ENCODE peak calls at places on chromosomes 7 and 10, in nine cellular contexts. V is cardiac muscle cell; P is CD8-positive, alpha-beta T cell; A is GM23338; X is brain microvascular endothelial cell; Z is uterus; T is kidney; F is right cardiac atrium; D is dorsolateral prefrontal cortex. L is an unnamed sample.
A peak's percentile ranks its signal among the peaks of the same experiment; 100 is the strongest.

GRCh38 chr10:78359641-78360091 is 326.0 kb downstream of the RPS24 start:
- DNase-seq in A (no peak), Z (peak; percentile 72), P (no peak), X (no peak), V (peak; percentile 27), T (peak; percentile 64), F (no peak), D (no peak), L (no peak)

GRCh38 chr7:127900735-127901685 is 130.2 kb downstream of the LRRC4 start:
- DNase-seq in Z (no peak), A (peak; percentile 67), T (no peak), D (no peak), X (no peak), P (no peak), V (no peak), F (peak; percentile 27), L (no peak)

GRCh38 chr7:57343901-57344622 is 105.9 kb upstream of the ZNF716 start:
- DNase-seq in X (no peak), P (no peak), V (no peak), D (no peak), Z (no peak), F (peak; percentile 91), A (no peak), T (no peak), L (no peak)

GRCh38 chr10:86365346-86366032 is 1.1 kb downstream of the GRID1 start:
- DNase-seq in A (peak; percentile 33), P (no peak), F (no peak), X (no peak), T (peak; percentile 63), D (peak; percentile 56), V (no peak), Z (no peak), L (no peak)

GRCh38 chr7:4693152-4693551 is 11.1 kb downstream of the FOXK1 start:
- DNase-seq in T (no peak), Z (no peak), F (no peak), D (no peak), V (no peak), X (no peak), P (no peak), A (no peak), L (no peak)

GRCh38 chr7:78496226-78496625 is 697.7 kb downstream of the PHTF2 start:
- DNase-seq in F (no peak), P (no peak), A (no peak), V (no peak), X (no peak), Z (no peak), T (no peak), D (no peak), L (no peak)

GRCh38 chr7:151869457-151869856 is 7.5 kb downstream of the PRKAG2 start:
- DNase-seq in P (no peak), T (peak; percentile 56), F (no peak), X (no peak), V (no peak), Z (no peak), D (no peak), A (no peak), L (no peak)

GRCh38 chr10:33136271-33136670 is 178.2 kb upstream of the ITGB1 start:
- DNase-seq in D (no peak), P (no peak), Z (no peak), F (no peak), T (no peak), A (no peak), X (no peak), V (no peak), L (no peak)

GRCh38 chr10:116848032-116848911 is 1.0 kb upstream of the ENO4 start:
- DNase-seq in F (no peak), X (no peak), V (no peak), P (no peak), A (peak; percentile 27), Z (no peak), D (no peak), T (no peak), L (no peak)

GRCh38 chr10:114905450-114905849 is 32.5 kb upstream of the TRUB1 start:
- DNase-seq in V (no peak), X (peak; percentile 25), A (no peak), Z (no peak), T (no peak), P (no peak), D (no peak), F (no peak), L (no peak)

GRCh38 chr7:124030964-124031363 is 1.9 kb downstream of the TMEM229A start:
- DNase-seq in A (no peak), T (no peak), V (no peak), Z (no peak), F (no peak), P (no peak), D (no peak), X (no peak), L (no peak)

GRCh38 chr7:124031406-124031805 is 1.5 kb downstream of the TMEM229A start:
- DNase-seq in V (no peak), Z (no peak), X (no peak), D (no peak), A (no peak), F (no peak), T (no peak), P (no peak), L (no peak)

GRCh38 chr7:124033093-124033806 is 383 bp upstream of the TMEM229A start:
- DNase-seq in D (peak; percentile 79), A (peak; percentile 79), Z (no peak), V (peak; percentile 66), P (no peak), F (peak; percentile 75), T (peak; percentile 74), X (no peak), L (no peak)

GRCh38 chr7:124032369-124033092 is at the start of gene TMEM229A:
- DNase-seq in X (peak; percentile 30), V (peak; percentile 84), A (peak; percentile 77), Z (no peak), F (peak; percentile 74), D (peak; percentile 61), T (peak; percentile 76), P (no peak), L (no peak)

GRCh38 chr7:124031919-124032318 is 948 bp downstream of the TMEM229A start:
- DNase-seq in V (peak; percentile 9), Z (no peak), F (no peak), A (no peak), P (no peak), X (no peak), T (peak; percentile 37), D (no peak), L (no peak)
- H3K4me3 ChIP-seq in V (peak overlapping the region; percentile 60), Z (peak overlapping the region; percentile 49), F (peak overlapping the region; percentile 68), A (peak overlapping the region; percentile 79), P (no peak overlapping the region), X (peak overlapping the region; percentile 17), T (peak overlapping the region; percentile 55), D (peak overlapping the region; percentile 92), L (peak overlapping the region; percentile 51)

DNA sequence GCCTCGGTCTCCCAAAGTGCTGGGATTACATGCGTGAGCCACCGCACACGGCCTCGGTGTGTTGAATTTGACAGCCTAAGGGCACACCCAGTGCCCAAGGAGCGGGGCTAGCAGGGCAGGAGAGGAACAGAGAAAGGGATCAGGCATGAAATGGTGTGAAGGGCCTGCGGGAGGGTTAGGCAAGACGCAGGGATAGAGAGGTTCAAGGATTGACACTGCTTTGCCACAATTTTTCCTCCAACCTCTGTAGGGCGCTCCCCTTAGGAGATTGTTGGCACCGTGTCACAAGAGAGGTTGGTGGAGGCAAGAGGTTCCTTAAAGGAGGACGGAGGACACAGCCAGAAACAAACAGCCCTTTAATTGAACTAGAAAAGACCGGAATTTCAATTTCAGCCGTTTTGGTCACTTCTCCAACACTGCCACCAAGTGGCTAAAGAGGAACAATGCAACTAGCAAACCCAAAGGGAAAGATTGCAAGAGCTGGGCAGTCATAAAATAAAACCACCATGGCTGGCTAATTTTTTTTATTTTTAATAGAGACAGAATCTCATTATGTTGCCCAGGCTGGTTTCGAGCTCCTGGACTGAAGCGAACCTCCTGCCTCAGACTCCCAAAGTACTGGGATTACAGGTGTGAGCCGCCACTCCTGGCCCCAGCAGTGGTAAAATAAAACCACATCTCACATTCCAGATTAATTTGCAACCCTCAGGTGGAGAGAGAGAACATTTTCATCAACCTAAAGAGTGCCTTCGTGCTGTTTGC is 6.9 kb upstream of the CREB3L2 start:
- DNase-seq in T (no peak), F (peak; percentile 48), A (peak; percentile 87), Z (peak; percentile 59), V (peak; percentile 75), X (no peak), D (no peak), P (no peak), L (no peak)
- H3K4me3 ChIP-seq in T (peak overlapping the region; percentile 42), F (no peak overlapping the region), A (no peak overlapping the region), Z (no peak overlapping the region), V (no peak overlapping the region), X (no peak overlapping the region), D (no peak overlapping the region), P (no peak overlapping the region), L (no peak overlapping the region)

DNA sequence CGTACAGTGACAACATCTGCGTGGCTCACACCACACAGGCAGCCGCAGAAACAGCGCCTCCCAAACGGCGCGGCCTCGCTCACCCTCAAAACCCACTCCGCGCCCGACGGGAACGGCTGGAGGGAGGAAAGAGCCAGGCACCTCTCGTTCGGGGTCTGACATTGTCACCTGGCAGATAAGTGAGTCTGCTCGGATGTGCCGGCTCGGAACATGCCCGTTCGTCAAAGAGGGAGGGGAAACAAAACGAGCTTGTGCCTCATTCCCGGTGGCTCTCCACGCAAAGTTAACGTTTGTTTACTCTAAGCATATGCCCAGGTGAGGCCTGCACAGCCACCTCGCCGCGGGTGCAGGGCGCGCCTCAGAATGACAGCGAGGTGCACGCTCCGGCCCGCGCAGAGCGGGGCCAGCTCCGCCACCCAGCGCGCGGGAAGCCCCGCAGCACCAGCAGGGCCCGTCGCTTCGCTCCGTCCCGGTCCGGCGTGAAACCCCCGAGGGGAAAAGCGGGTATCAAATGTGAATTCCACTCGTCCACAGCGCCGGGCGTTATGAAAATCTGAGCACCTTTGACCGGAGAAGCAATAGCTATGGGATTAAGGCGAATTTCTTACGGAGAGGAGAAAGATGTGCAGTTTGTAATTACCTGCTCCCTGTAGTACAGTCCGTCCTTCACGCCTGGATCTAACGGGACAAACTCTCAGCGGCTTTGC is 13.1 kb downstream of the CNPY1 start:
- DNase-seq in A (peak; percentile 38), Z (no peak), P (no peak), X (no peak), D (no peak), F (no peak), T (peak; percentile 51), V (peak; percentile 27), L (no peak)
- H3K4me3 ChIP-seq in A (peak overlapping the region; percentile 60), Z (peak overlapping the region; percentile 10), P (peak overlapping the region; percentile 22), X (no peak overlapping the region), D (peak overlapping the region; percentile 38), F (peak overlapping the region; percentile 37), T (no peak overlapping the region), V (peak overlapping the region; percentile 7), L (peak overlapping the region; percentile 23)

DNA sequence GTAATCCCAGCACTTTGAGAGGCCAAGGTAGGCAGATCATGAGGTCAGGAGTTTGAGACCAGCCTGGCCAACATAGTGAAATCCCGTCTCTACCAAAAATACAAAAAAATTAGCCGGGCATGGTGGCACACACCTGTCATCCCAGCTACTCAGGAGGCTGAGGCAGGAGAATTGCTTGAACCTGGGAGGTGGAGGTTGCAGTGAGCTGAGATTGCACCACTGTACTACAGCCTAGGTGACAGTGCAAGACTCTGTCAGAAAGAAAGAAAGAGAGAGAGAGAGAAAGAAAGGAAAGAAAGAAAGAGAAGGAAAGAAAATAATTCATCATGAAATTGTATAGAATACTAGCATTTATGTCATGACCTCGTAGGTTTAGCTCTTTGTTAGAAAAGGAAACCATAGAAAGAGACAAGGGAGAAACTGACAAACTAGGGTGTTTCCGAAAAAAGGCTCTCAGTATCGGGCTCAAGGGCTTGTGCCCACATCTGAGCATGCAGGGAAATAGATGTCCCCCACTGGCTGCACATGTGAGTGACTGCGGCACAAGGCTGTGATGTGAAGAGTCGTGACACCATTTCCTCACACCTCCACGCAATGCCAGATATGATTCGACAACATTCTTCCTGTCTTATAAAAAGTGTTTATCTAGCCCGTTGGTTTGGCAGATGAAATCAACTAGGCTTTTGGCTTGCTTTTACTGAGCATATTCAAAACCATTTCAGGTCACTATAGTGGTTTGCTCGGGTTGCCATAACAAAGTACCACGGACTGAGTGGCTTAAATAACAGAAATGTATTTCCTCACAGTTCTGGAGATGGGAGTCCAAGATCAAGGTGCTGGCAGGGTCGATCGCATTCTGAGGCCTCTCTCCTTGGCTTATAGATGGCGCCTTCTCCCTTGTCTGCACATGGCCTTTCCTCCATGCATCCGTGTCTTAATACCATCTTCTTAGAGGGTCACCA is 2.0 kb downstream of the SRGN start:
- DNase-seq in F (peak; percentile 61), V (no peak), A (no peak), X (peak; percentile 64), T (no peak), D (no peak), P (peak; percentile 57), Z (peak; percentile 32), L (no peak)
- H3K4me3 ChIP-seq in F (peak overlapping the region; percentile 91), V (no peak overlapping the region), A (no peak overlapping the region), X (peak overlapping the region; percentile 70), T (peak overlapping the region; percentile 47), D (peak overlapping the region; percentile 45), P (peak overlapping the region; percentile 45), Z (peak overlapping the region; percentile 5), L (no peak overlapping the region)

L was measured in retinal pigment epithelial cell.